ENCODE peak calls at places on chromosomes 3 and 15, in six cellular contexts. E is MV-4-11; R is cardiac fibroblast; M is NCI-H510A treated with DMSO at 0.1 percent for 48 hours; U is substantia nigra; L is stimulated activated CD4-positive, alpha-beta T cell treated with anti-CD3 and anti-CD28 coated beads, TNF-alpha, amount 100 ng/mL, for 1 hour. F is an unnamed sample.

GRCh38 chr3:171786997-171787396 is 23.3 kb downstream of the PLD1 start:
- DNase-seq in E (no peak), R (no peak), M (no peak), U (no peak), L (no peak), F (no peak)

GRCh38 chr3:112751564-112751963 is 95.1 kb downstream of the CD200R1L start:
- DNase-seq in E (no peak), R (no peak), M (no peak), U (no peak), L (no peak), F (no peak)

GRCh38 chr3:193665370-193665989 is 72.5 kb downstream of the OPA1 start:
- DNase-seq in E (peak; percentile 35), R (peak; percentile 65), M (peak; percentile 35), U (no peak), L (no peak), F (peak; percentile 51)

GRCh38 chr3:50251220-50251619 is 15.2 kb downstream of the GNAI2 start:
- DNase-seq in E (no peak), R (peak; percentile 95), M (no peak), U (no peak), L (no peak), F (no peak)

GRCh38 chr3:76826915-76827314 is 213.0 kb upstream of the ROBO2 start:
- DNase-seq in E (no peak), R (no peak), M (no peak), U (no peak), L (no peak), F (no peak)

GRCh38 chr3:13352621-13353131 is 67.4 kb downstream of the NUP210 start:
- DNase-seq in E (peak; percentile 16), R (no peak), M (no peak), U (no peak), L (no peak), F (peak; percentile 9)

GRCh38 chr3:143326983-143327382 is 207.4 kb downstream of the CHST2 start:
- DNase-seq in E (peak; percentile 49), R (no peak), M (no peak), U (no peak), L (no peak), F (peak; percentile 23)

GRCh38 chr3:78238811-78239210 is 1198.9 kb downstream of the ROBO2 start:
- DNase-seq in E (no peak), R (no peak), M (no peak), U (no peak), L (no peak), F (no peak)

GRCh38 chr3:195260286-195260905 is 10.6 kb downstream of the XXYLT1 start:
- DNase-seq in E (peak; percentile 33), R (peak; percentile 27), M (peak; percentile 78), U (no peak), L (no peak), F (peak; percentile 39)

GRCh38 chr3:43153189-43154083 is 47.6 kb upstream of the POMGNT2 start:
- DNase-seq in E (no peak), R (peak; percentile 74), M (peak; percentile 19), U (peak; percentile 36), L (no peak), F (no peak)

GRCh38 chr15:66255293-66255676 is 1.7 kb upstream of the MEGF11 start:
- DNase-seq in E (no peak), R (no peak), M (no peak), U (no peak), L (no peak), F (no peak)

GRCh38 chr3:13301295-13301987 is 118.7 kb downstream of the NUP210 start:
- DNase-seq in E (peak; percentile 88), R (peak; percentile 64), M (peak; percentile 70), U (no peak), L (no peak), F (peak; percentile 16)

F was measured in OCI-M1.